ENCODE peak calls at places on chromosomes 4 and X, in seven cellular contexts. H is left ventricle myocardium inferior; M is tibial artery; Q is brain microvascular endothelial cell; F is CD4-positive, alpha-beta memory T cell; K is left lung; B is neural progenitor cell. R is an unnamed sample.

GRCh38 chr4:149752729-149753128 is 62.9 kb downstream of the IQCM start:
- DNase-seq in H (no peak), M (no peak), Q (no peak), F (no peak), K (no peak), B (no peak), R (no peak)

GRCh38 chr4:66564901-66565648 is 894.8 kb upstream of the EPHA5 start:
- DNase-seq in H (no peak), M (no peak), Q (peak; percentile 88), F (no peak), K (no peak), B (no peak), R (no peak)

GRCh38 chr4:42359686-42360085 is 37.6 kb upstream of the SHISA3 start:
- DNase-seq in H (no peak), M (no peak), Q (no peak), F (no peak), K (no peak), B (no peak), R (no peak)

GRCh38 chr4:7194251-7195137 is 2.2 kb downstream of the SORCS2 start:
- DNase-seq in H (peak; percentile 42), M (peak; percentile 60), Q (no peak), F (no peak), K (peak; percentile 88), B (peak; percentile 62), R (peak; percentile 79)

GRCh38 chrX:112638691-112639090 is 41.0 kb downstream of the LHFPL1 start:
- DNase-seq in H (no peak), M (no peak), Q (no peak), F (no peak), K (no peak), B (no peak), R (no peak)

GRCh38 chrX:3066555-3066954 is 25.3 kb downstream of the ARSF start:
- DNase-seq in H (no peak), M (no peak), Q (no peak), F (no peak), K (no peak), B (peak; percentile 7), R (no peak)

GRCh38 chr4:48642421-48643144 is 137.5 kb downstream of the FRYL start:
- DNase-seq in H (no peak), M (no peak), Q (no peak), F (no peak), K (no peak), B (no peak), R (no peak)

GRCh38 chr4:107359208-107359607 is 323.1 kb upstream of the DKK2 start:
- DNase-seq in H (no peak), M (no peak), Q (no peak), F (no peak), K (no peak), B (no peak), R (no peak)

GRCh38 chr4:129239088-129239487 is 143.1 kb downstream of the C4orf33 start:
- DNase-seq in H (peak; percentile 15), M (no peak), Q (peak; percentile 22), F (no peak), K (no peak), B (no peak), R (no peak)

DNA sequence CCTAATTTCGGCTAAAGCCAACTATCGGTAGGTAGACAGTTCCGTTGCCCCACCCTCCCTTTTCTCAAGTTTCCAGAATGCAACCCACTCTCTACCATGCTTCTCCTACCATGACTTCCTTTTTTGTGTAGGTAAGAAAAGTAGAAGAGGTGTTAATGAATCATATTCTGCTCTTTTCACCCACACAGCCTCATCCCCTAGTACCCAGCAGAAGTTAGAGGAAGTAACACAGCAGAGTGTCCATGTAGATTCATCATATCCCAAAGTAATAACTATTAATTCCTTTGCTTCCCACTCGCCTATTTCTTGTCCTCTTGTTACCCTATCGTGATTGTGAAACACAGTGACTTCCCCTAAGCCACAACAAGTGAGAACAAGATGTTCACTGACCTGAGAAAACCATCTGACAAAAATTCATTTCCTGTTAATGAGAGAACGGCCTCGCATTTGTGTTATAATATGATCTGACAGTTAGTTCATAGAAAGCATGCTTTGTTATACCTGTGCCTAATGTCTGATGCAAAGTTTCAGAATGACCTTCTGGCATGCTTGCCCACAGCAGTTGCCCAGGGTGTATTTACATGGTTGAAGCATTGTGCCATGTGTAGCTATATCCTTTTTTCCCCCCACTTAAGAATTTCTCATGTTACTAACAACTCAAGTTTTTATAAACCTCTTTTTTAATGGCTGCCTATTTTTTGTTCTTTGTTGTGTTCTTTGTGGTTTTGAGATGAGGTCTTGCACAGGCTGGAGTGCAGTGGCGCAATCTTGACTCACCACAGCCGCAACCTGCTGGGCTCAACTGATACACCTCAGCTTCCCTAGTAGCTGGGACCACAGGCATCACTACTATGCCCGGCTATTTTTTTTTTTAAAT is 185.6 kb downstream of the RAP1GDS1 start:
- DNase-seq in H (no peak), M (no peak), Q (peak; percentile 61), F (peak; percentile 78), K (no peak), B (no peak), R (no peak)
- H3K27ac ChIP-seq in H (no peak overlapping the region), M (no peak overlapping the region), Q (peak overlapping the region; percentile 20), F (peak overlapping the region; percentile 37), K (peak overlapping the region; percentile 63), B (no peak overlapping the region), R (no peak overlapping the region)

DNA sequence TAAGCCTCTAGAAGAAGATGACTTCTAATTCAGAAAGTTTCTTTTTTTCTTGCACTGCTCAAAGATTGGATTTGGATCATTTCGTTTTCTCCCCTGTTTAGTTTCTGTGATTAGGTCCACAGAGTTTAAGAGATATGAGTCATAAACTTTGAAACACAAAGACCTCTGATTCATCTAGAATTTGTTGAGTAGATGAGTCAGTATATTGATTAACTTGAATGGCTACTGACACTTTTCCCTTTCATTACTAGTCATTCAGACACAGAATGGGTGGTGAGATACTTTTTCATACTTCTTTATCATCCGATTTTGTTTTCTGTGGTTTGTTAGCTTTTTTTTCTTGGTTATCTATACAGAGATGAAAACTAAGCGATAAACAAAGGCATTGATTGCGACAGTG is 34.1 kb upstream of the AFF2 start:
- DNase-seq in H (no peak), M (no peak), Q (no peak), F (no peak), K (no peak), B (no peak), R (no peak)
- H3K4me3 ChIP-seq in H (no peak overlapping the region), M (no peak overlapping the region), Q (no peak overlapping the region), F (no peak overlapping the region), K (no peak overlapping the region), B (no peak overlapping the region), R (no peak overlapping the region)

DNA sequence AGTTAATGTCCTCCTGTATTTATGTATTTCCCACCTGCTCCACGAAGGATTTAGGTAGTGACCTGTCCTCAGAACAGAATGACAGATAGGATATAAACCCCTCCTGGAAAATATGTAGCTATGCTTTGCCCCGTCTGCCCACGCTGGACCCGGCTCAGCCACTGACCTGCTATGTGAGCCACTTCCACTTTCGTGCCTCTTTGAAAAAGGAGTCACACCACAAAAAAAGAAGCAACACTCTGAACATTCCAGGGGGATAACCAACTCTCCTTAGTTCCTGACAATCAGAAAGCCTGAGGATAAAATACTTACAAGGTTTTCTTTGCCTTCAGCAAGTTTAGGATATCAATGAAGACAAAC is 11.1 kb downstream of the ACSL1 start:
- DNase-seq in H (no peak), M (peak; percentile 31), Q (no peak), F (no peak), K (peak; percentile 85), B (no peak), R (no peak)
- H3K27ac ChIP-seq in H (peak overlapping the region; percentile 95), M (peak overlapping the region; percentile 38), Q (no peak overlapping the region), F (no peak overlapping the region), K (peak overlapping the region; percentile 87), B (no peak overlapping the region), R (no peak overlapping the region)

DNA sequence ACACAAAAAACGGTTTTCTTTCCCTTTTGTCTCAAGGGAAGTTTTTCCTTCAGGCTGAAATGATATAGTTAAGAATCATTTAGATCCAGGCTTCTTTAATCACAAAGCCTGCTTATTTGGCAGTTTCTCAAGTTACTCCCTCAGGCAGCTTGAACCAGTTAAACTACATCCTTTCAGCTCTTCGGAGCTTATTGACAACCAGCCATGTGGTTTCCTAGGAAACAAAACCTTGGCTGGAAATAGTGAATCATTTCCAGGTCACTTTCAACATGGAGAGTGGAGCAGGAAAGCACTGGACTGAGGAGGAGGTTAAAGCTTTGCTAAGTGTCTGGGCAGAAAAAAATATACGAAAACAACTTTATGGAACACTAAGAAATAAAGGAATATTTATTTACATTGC is 23.0 kb upstream of the AASDH start:
- DNase-seq in H (no peak), M (no peak), Q (peak; percentile 97), F (no peak), K (no peak), B (peak; percentile 83), R (no peak)
- H3K4me3 ChIP-seq in H (peak overlapping the region; percentile 54), M (peak overlapping the region; percentile 37), Q (peak overlapping the region; percentile 0), F (no peak overlapping the region), K (no peak overlapping the region), B (peak overlapping the region; percentile 24), R (no peak overlapping the region)

DNA sequence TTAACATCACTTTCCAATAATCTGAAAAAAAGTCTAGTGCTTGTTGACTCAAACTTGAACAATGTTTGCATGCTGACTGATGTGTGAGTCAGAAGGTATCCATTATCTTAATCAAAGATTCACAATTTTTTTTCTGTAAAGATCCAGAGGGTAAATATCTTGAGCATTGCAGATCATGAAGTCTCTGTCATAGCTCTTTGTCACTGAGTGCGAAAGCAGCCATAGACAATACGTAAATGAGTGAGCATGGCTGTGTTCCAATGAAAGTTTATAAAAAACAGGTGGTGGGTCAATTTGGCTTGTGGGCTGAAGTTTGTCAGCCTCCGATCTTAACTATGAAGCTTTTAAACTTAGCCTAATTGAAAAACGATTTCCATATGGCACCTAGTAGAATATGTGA is 37.7 kb downstream of the NHS start:
- DNase-seq in H (no peak), M (no peak), Q (peak; percentile 71), F (no peak), K (no peak), B (no peak), R (no peak)
- H3K27ac ChIP-seq in H (no peak overlapping the region), M (no peak overlapping the region), Q (peak overlapping the region; percentile 89), F (no peak overlapping the region), K (no peak overlapping the region), B (no peak overlapping the region), R (no peak overlapping the region)

GRCh38 chrX:49165901-49166881 is 3.6 kb downstream of the MAGIX start:
- DNase-seq in H (peak; percentile 80), M (peak; percentile 92), Q (peak; percentile 58), F (peak; percentile 91), K (peak; percentile 89), B (peak; percentile 89), R (peak; percentile 92)
- H3K4me3 ChIP-seq in H (peak overlapping the region; percentile 65), M (peak overlapping the region; percentile 54), Q (peak overlapping the region; percentile 47), F (peak overlapping the region; percentile 54), K (peak overlapping the region; percentile 17), B (peak overlapping the region; percentile 31), R (peak overlapping the region; percentile 15)

R was measured in aorta.